ENCODE peak calls at places on chromosome 9, in nine cellular contexts. O, E, Q, V, R, W, I, B and P are unnamed samples.
A peak's percentile ranks its signal among the peaks of the same experiment; 100 is the strongest.

GRCh38 chr9:119961774-119962408 is 592.7 kb upstream of the BRINP1 start:
- DNase-seq in O (peak; percentile 1), E (peak; percentile 80), Q (no peak), V (peak; percentile 16), R (no peak), W (no peak), I (peak; percentile 7), B (no peak), P (no peak)

GRCh38 chr9:115730396-115730795 is 423.2 kb upstream of the PAPPA start:
- DNase-seq in O (no peak), E (no peak), Q (no peak), V (no peak), R (no peak), W (no peak), I (no peak), B (no peak), P (no peak)

GRCh38 chr9:14530301-14530700 is 162.9 kb downstream of the ZDHHC21 start:
- DNase-seq in O (peak; percentile 32), E (no peak), Q (no peak), V (no peak), R (no peak), W (no peak), I (no peak), B (no peak), P (no peak)

GRCh38 chr9:89677696-89678393 is 73.0 kb downstream of the GADD45G start:
- DNase-seq in O (peak; percentile 59), E (peak; percentile 74), Q (no peak), V (no peak), R (no peak), W (no peak), I (no peak), B (no peak), P (no peak)

GRCh38 chr9:35686222-35687203 is 3.2 kb downstream of the TPM2 start:
- DNase-seq in O (no peak), E (no peak), Q (no peak), V (no peak), R (no peak), W (no peak), I (no peak), B (no peak), P (no peak)

GRCh38 chr9:134485653-134486052 is 155.9 kb upstream of the COL5A1 start:
- DNase-seq in O (no peak), E (no peak), Q (no peak), V (no peak), R (no peak), W (peak; percentile 25), I (no peak), B (no peak), P (no peak)

GRCh38 chr9:129669141-129669718 is 3.8 kb downstream of the PRRX2 start:
- DNase-seq in O (no peak), E (no peak), Q (no peak), V (no peak), R (no peak), W (no peak), I (peak; percentile 16), B (no peak), P (no peak)

GRCh38 chr9:121949364-121949763 is 143.7 kb downstream of the TTLL11 start:
- DNase-seq in O (no peak), E (no peak), Q (no peak), V (no peak), R (no peak), W (no peak), I (no peak), B (no peak), P (no peak)

GRCh38 chr9:130694205-130694604 is 625 bp downstream of the EXOSC2 start:
- DNase-seq in O (no peak), E (no peak), Q (no peak), V (no peak), R (no peak), W (no peak), I (no peak), B (no peak), P (no peak)

GRCh38 chr9:137445275-137445807 is 4.2 kb upstream of the ENTPD8 start:
- DNase-seq in O (peak; percentile 44), E (peak; percentile 78), Q (peak; percentile 75), V (peak; percentile 81), R (peak; percentile 80), W (peak; percentile 80), I (peak; percentile 78), B (peak; percentile 83), P (peak; percentile 79)

GRCh38 chr9:92141144-92142129 is 26.2 kb upstream of the SPTLC1 start:
- DNase-seq in O (no peak), E (peak; percentile 51), Q (no peak), V (peak; percentile 48), R (no peak), W (no peak), I (peak; percentile 40), B (no peak), P (no peak)

GRCh38 chr9:120360046-120360445 is 219.9 kb downstream of the CDK5RAP2 start:
- DNase-seq in O (no peak), E (no peak), Q (no peak), V (no peak), R (no peak), W (no peak), I (no peak), B (no peak), P (no peak)